ENCODE peak calls at places on chromosomes 12 and 14, in four cellular contexts. One of them, this sample, is unnamed.

GRCh38 chr12:121830134-121830533 is 26.3 kb downstream of the SETD1B start:
- DNase-seq in HepG2: no peak
- DNase-seq in H1: no peak
- DNase-seq in K562: no peak
- DNase-seq in this sample: no peak

GRCh38 chr12:115023898-115024297 is 339.9 kb upstream of the TBX3 start:
- DNase-seq in HepG2: no peak
- DNase-seq in H1: no peak
- DNase-seq in K562: no peak
- DNase-seq in this sample: no peak

GRCh38 chr12:77167801-77168200 is 102.4 kb upstream of the E2F7 start:
- DNase-seq in HepG2: no peak
- DNase-seq in H1: no peak
- DNase-seq in K562: no peak
- DNase-seq in this sample: no peak

GRCh38 chr14:50093496-50093895 is 22.9 kb downstream of the VCPKMT start:
- DNase-seq in HepG2: no peak
- DNase-seq in H1: no peak
- DNase-seq in K562: no peak
- DNase-seq in this sample: no peak

GRCh38 chr12:119444462-119445044 is 110.0 kb downstream of the CCDC60 start:
- DNase-seq in HepG2: peak; percentile 72
- DNase-seq in H1: peak; percentile 43
- DNase-seq in K562: peak; percentile 72
- DNase-seq in this sample: peak; percentile 85

GRCh38 chr14:50015708-50016107 is 100.7 kb downstream of the VCPKMT start:
- DNase-seq in HepG2: no peak
- DNase-seq in H1: no peak
- DNase-seq in K562: no peak
- DNase-seq in this sample: no peak

GRCh38 chr12:86523844-86524243 is 267.7 kb upstream of the MGAT4C start:
- DNase-seq in HepG2: no peak
- DNase-seq in H1: no peak
- DNase-seq in K562: no peak
- DNase-seq in this sample: no peak

GRCh38 chr12:64556231-64556630 is 54.1 kb upstream of the RASSF3 start:
- DNase-seq in HepG2: no peak
- DNase-seq in H1: no peak
- DNase-seq in K562: no peak
- DNase-seq in this sample: no peak

GRCh38 chr14:99612065-99612736 is 8.2 kb upstream of the CCDC85C start:
- DNase-seq in HepG2: no peak
- DNase-seq in H1: no peak
- DNase-seq in K562: no peak
- DNase-seq in this sample: no peak

GRCh38 chr12:71935594-71935993 is 3.1 kb upstream of the TPH2 start:
- DNase-seq in HepG2: no peak
- DNase-seq in H1: no peak
- DNase-seq in K562: no peak
- DNase-seq in this sample: no peak

GRCh38 chr12:104154806-104155205 is 16.8 kb upstream of the NFYB start:
- DNase-seq in HepG2: no peak
- DNase-seq in H1: no peak
- DNase-seq in K562: no peak
- DNase-seq in this sample: no peak

GRCh38 chr12:2944401-2945047 is 14.7 kb upstream of the TEAD4 start:
- DNase-seq in HepG2: peak; percentile 46
- DNase-seq in H1: peak; percentile 71
- DNase-seq in K562: peak; percentile 60
- DNase-seq in this sample: peak; percentile 66

GRCh38 chr14:20818861-20819260 is 16.2 kb upstream of the RNASE1 start:
- DNase-seq in HepG2: no peak
- DNase-seq in H1: no peak
- DNase-seq in K562: no peak
- DNase-seq in this sample: no peak

GRCh38 chr14:76985540-76986260 is 42.8 kb downstream of the IRF2BPL start:
- DNase-seq in HepG2: no peak
- DNase-seq in H1: no peak
- DNase-seq in K562: no peak
- DNase-seq in this sample: peak; percentile 28
- TF ChIP-seq PHF8 in HepG2: no peak
- TF ChIP-seq PHF8 in H1: no peak
- TF ChIP-seq PHF8 in K562: no peak
- TF ChIP-seq PHF8 in this sample: no peak

GRCh38 chr14:83004456-83005006 is 1470.9 kb upstream of the SEL1L start:
- DNase-seq in HepG2: no peak
- DNase-seq in H1: no peak
- DNase-seq in K562: no peak
- DNase-seq in this sample: no peak

GRCh38 chr14:82999802-83000201 is 1466.1 kb upstream of the SEL1L start:
- DNase-seq in HepG2: no peak
- DNase-seq in H1: peak; percentile 2
- DNase-seq in K562: no peak
- DNase-seq in this sample: no peak
- TF ChIP-seq MAFK in HepG2: no peak
- TF ChIP-seq MAFK in H1: no peak
- TF ChIP-seq MAFK in K562: no peak
- TF ChIP-seq MAFK in this sample: no peak

GRCh38 chr12:57243521-57244305 is 7.3 kb downstream of the STAC3 start:
- DNase-seq in HepG2: peak; percentile 54
- DNase-seq in H1: no peak
- DNase-seq in K562: peak; percentile 85
- DNase-seq in this sample: peak; percentile 91

GRCh38 chr12:57242329-57242690 is 8.7 kb downstream of the STAC3 start:
- DNase-seq in HepG2: no peak
- DNase-seq in H1: no peak
- DNase-seq in K562: no peak
- DNase-seq in this sample: no peak

GRCh38 chr12:57241556-57242310 is 9.3 kb downstream of the STAC3 start:
- DNase-seq in HepG2: no peak
- DNase-seq in H1: no peak
- DNase-seq in K562: no peak
- DNase-seq in this sample: no peak

GRCh38 chr12:57244306-57244696 is 6.7 kb downstream of the STAC3 start:
- DNase-seq in HepG2: no peak
- DNase-seq in H1: no peak
- DNase-seq in K562: no peak
- DNase-seq in this sample: no peak

DNA sequence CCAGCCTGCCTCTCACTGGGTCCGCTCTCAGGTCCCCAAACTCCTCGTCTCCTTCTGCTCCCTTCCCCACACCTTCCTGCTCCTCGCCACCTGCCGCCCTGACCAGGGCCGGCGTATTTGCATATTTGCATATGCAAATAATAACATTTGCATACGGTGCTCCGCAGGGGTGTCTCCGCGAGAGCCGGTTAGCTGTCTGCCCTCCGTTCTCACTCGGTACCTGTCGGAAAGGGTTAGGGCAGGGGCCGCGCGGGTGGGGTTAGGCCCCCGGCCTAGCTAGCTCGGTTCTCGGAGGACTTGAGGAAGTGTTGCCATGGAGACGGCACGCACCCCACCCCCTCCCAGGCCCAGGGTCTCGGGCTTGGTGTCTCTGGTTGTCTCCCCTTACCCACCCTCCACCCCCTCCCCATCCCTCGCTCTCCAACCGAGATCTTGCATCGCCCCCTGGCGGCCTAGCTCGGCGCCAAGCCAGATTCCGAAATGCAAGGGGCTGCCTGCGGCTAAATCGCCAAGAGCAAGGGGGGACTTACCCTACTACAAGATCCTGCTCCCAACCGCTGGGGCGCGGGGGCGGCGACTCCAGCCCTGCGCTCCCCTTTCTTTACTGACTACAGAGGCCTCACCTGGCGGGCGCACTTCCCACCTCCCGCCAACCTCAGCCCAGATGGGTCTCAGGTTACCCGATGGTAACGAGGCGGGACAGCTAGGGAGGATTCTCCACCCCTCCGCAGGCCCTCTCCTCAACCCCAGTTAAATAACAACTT is 8.1 kb downstream of the STAC3 start:
- DNase-seq in HepG2: peak; percentile 38
- DNase-seq in H1: peak; percentile 89
- DNase-seq in K562: peak; percentile 76
- DNase-seq in this sample: peak; percentile 82
- TF ChIP-seq PHF8 in HepG2: no peak
- TF ChIP-seq PHF8 in H1: no peak
- TF ChIP-seq PHF8 in K562: no peak
- TF ChIP-seq PHF8 in this sample: no peak

DNA sequence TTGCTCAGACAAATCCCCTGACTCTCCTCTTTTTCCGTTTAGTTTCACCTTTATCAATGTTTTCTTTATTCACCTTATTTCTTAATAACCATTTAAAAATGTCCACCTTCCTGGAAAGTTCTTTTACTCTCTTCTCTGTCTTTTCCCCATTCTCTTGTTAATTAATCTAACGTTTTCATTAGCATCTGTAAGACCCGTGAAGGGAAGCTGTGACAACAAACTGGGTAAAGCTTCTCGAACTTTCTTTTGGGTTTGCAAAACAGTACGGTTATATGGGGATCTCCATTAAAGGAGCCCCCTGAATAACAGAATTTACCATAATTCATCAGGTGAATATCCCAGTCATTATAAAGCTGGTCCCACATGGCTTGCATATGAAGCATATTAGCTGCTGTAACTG is 42.5 kb downstream of the TMEM30B start:
- DNase-seq in HepG2: no peak
- DNase-seq in H1: no peak
- DNase-seq in K562: no peak
- DNase-seq in this sample: no peak
- TF ChIP-seq MAFK in HepG2: no peak
- TF ChIP-seq MAFK in H1: no peak
- TF ChIP-seq MAFK in K562: no peak
- TF ChIP-seq MAFK in this sample: no peak